ENCODE peak calls at places on chromosomes 13 and 19, in four cellular contexts. W, Z, Y and Q are unnamed samples.

GRCh38 chr19:42246143-42246868 is 3.9 kb upstream of the GSK3A start:
- DNase-seq in Z (peak; percentile 47), Y (no peak), W (peak; percentile 59), Q (peak; percentile 75)

GRCh38 chr13:37148501-37148900 is 43.0 kb upstream of the CSNK1A1L start:
- DNase-seq in Y (no peak), W (no peak), Z (no peak), Q (no peak)

GRCh38 chr19:35251456-35251855 is 2.7 kb downstream of the LSR start:
- DNase-seq in W (no peak), Y (no peak), Z (no peak), Q (no peak)

GRCh38 chr19:10004617-10005016 is 5.7 kb downstream of the COL5A3 start:
- DNase-seq in Z (no peak), Y (no peak), W (no peak), Q (no peak)

GRCh38 chr19:43452517-43453045 is 12.8 kb downstream of the LYPD3 start:
- DNase-seq in W (no peak), Y (no peak), Z (no peak), Q (no peak)

GRCh38 chr13:32205426-32206096 is 109.6 kb downstream of the ZAR1L start:
- DNase-seq in Y (no peak), W (no peak), Z (no peak), Q (no peak)

GRCh38 chr19:39212377-39212742 is 8.3 kb upstream of the SYCN start:
- DNase-seq in W (peak; percentile 56), Z (peak; percentile 48), Y (no peak), Q (peak; percentile 81)

GRCh38 chr19:38324431-38324830 is 4.8 kb downstream of the KCNK6 start:
- DNase-seq in W (no peak), Y (no peak), Z (no peak), Q (no peak)

GRCh38 chr13:34155931-34156607 is 338.1 kb downstream of the RFC3 start:
- DNase-seq in Y (no peak), W (no peak), Z (no peak), Q (no peak)

GRCh38 chr13:111661776-111662175 is 341.3 kb downstream of the TEX29 start:
- DNase-seq in W (no peak), Z (no peak), Y (no peak), Q (no peak)

GRCh38 chr13:36447501-36447900 is 15.2 kb downstream of the CCNA1 start:
- DNase-seq in Z (no peak), Y (no peak), W (no peak), Q (no peak)

DNA sequence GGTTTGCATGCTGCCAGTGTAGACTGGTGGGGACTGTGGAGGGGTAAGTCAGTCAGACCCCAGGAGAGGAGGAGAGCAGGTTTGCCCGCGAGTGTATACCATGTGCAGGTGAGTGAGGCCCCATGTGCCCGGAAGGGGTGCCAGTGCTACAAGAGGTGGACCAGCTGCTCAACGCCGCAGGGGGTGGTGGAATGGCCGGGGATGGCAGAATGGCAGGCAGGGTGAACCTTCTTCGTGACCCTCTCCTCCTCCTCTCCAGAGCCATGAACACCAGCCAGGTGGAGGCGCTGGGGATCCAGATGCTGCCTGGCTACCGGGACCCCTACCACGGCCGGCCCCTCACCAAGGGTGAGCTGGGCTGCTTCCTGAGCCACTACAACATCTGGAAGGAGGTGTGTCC is 22.2 kb downstream of the COLGALT1 start:
- DNase-seq in W (no peak), Y (no peak), Z (no peak), Q (peak; percentile 38)
- TF ChIP-seq ELF4 in W (no peak), Y (no peak), Z (no peak), Q (no peak)

GRCh38 chr19:51064534-51065220 is at the start of gene KLK13:
- DNase-seq in W (peak; percentile 26), Y (no peak), Z (peak; percentile 98), Q (peak; percentile 69)
- TF ChIP-seq ELF4 in W (no peak), Y (no peak), Z (no peak), Q (no peak)

GRCh38 chr13:71290963-71291937 is 575.8 kb downstream of the DACH1 start:
- DNase-seq in Y (peak; percentile 66), Z (no peak), W (no peak), Q (no peak)
- TF ChIP-seq ELF4 in Y (no peak), Z (no peak), W (no peak), Q (no peak)

GRCh38 chr13:27673911-27674310 is 52.2 kb downstream of the POLR1D start:
- DNase-seq in Z (no peak), W (no peak), Y (no peak), Q (no peak)
- TF ChIP-seq ELF4 in Z (no peak), W (no peak), Y (no peak), Q (no peak)

GRCh38 chr19:13996928-13997636 is 9.0 kb downstream of the RFX1 start:
- DNase-seq in Y (no peak), Z (peak; percentile 3), W (no peak), Q (no peak)
- TF ChIP-seq ELF4 in Y (no peak), Z (no peak), W (no peak), Q (no peak)

GRCh38 chr19:55283548-55284393 is at the start of gene BRSK1:
- DNase-seq in W (peak; percentile 46), Z (peak; percentile 75), Y (no peak), Q (peak; percentile 84)
- TF ChIP-seq ELF4 in W (no peak), Z (no peak), Y (no peak), Q (no peak)

DNA sequence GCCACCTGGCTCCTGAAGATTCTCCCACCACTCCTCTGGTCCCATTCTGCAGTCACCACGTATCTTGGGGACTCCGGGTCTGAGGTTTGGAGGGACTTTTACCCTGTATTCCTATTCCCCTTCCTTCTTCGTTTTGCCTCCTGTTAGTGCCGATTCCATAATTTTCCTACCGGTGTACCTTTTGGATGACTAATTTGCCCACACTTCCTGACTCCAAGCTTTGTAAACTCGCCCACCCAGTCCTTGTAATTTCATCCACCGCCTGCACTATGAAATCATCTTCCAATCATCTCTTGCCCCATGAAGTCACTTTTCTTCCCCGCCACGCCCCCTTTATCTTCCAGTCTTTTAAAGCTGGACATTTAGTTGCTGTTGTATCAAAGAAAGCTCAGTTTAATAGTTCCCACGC is 572 bp downstream of the UCHL3 start:
- DNase-seq in Z (peak; percentile 18), W (peak; percentile 78), Y (peak; percentile 52), Q (no peak)
- TF ChIP-seq ELF4 in Z (no peak), W (no peak), Y (no peak), Q (no peak)

GRCh38 chr13:43242040-43242439 is 218.7 kb downstream of the DNAJC15 start:
- DNase-seq in W (no peak), Y (no peak), Z (no peak), Q (no peak)
- TF ChIP-seq ELF4 in W (no peak), Y (no peak), Z (no peak), Q (no peak)

DNA sequence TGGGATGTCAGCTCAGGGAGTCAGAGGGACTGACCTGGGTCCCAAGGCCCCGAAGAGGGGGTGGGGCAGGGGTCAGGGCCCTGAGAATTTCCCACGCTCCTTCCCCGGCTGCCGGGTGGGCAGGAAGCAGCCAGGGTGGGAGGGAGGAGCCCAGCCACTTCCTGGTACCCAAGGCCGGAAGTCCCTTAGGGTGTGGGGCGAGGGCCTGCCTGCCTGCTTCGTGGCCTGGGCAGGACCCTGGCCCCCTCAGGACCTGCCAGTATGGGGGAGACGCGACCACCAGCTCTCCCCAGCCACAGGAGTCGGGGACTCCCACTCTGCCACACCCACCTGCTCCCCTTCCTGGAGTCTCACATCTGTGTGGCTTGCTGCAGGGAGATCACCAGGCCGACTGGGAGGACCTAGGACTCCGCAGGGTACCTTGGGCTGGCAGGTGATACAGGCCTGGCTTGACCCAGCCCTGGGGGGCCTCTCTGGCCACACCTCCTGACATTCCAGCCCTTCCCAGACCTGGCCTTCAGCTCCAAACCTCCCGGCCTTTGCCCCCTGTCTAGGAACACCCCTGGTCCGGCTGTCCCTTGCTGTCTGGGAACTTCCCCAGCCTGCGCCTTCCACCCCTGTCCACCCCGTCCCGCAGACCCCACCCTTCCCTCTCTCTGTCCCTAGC is 9.8 kb upstream of the CIRBP start:
- DNase-seq in Y (peak; percentile 86), W (no peak), Z (no peak), Q (peak; percentile 74)
- TF ChIP-seq ELF4 in Y (peak; percentile 97), W (no peak), Z (peak; percentile 77), Q (no peak)